ENCODE peak calls at places on chromosomes 4 and X, in eight cellular contexts. Q, W, I, E, A, T, S and D are unnamed samples.

GRCh38 chrX:130086414-130087207 is 23.7 kb downstream of the ELF4 start:
- DNase-seq in T (no peak), A (peak; percentile 36), S (no peak), I (no peak), W (no peak), E (no peak), Q (peak; percentile 51), D (no peak)

GRCh38 chr4:153497988-153498967 is 32.1 kb downstream of the TMEM131L start:
- DNase-seq in E (no peak), W (peak; percentile 53), S (peak; percentile 56), A (no peak), I (no peak), Q (no peak), T (no peak), D (peak; percentile 23)

GRCh38 chr4:141926414-141926813 is 290.0 kb downstream of the IL15 start:
- DNase-seq in Q (no peak), I (no peak), S (no peak), A (no peak), T (no peak), E (no peak), W (no peak), D (no peak)

GRCh38 chr4:167419468-167420133 is 185.3 kb upstream of the SPOCK3 start:
- DNase-seq in E (no peak), I (no peak), W (no peak), T (no peak), A (no peak), S (no peak), Q (no peak), D (no peak)

GRCh38 chrX:139222511-139223200 is 307.9 kb upstream of the F9 start:
- DNase-seq in A (no peak), E (no peak), W (no peak), I (no peak), Q (no peak), S (no peak), T (no peak), D (no peak)

GRCh38 chr4:121049072-121049599 is 23.2 kb downstream of the NDNF start:
- DNase-seq in S (no peak), W (no peak), Q (no peak), A (no peak), E (no peak), T (no peak), I (no peak), D (no peak)

GRCh38 chrX:17788956-17789562 is 51.8 kb downstream of the SCML1 start:
- DNase-seq in W (no peak), A (no peak), S (no peak), Q (no peak), I (no peak), E (no peak), T (no peak), D (no peak)

GRCh38 chr4:184728858-184729257 is 5.0 kb downstream of the CENPU start:
- DNase-seq in I (no peak), S (no peak), Q (no peak), A (no peak), T (no peak), W (no peak), E (no peak), D (no peak)

GRCh38 chr4:112731715-112732114 is 94.8 kb downstream of the LARP7 start:
- DNase-seq in Q (no peak), T (no peak), S (no peak), I (no peak), W (no peak), E (no peak), A (no peak), D (no peak)

GRCh38 chr4:180789929-180790328 is 1453.3 kb upstream of the TENM3 start:
- DNase-seq in A (no peak), W (no peak), T (no peak), E (no peak), I (no peak), Q (no peak), S (no peak), D (no peak)

GRCh38 chr4:55169352-55169959 is 44.1 kb upstream of the KDR start:
- DNase-seq in I (no peak), A (no peak), W (no peak), S (no peak), E (no peak), Q (no peak), T (no peak), D (no peak)

GRCh38 chrX:132594129-132594528 is 105.3 kb upstream of the MBNL3 start:
- DNase-seq in E (peak; percentile 86), S (no peak), T (no peak), Q (no peak), W (no peak), I (no peak), A (no peak), D (no peak)

GRCh38 chrX:50609796-50610195 is 139.2 kb upstream of the DGKK start:
- DNase-seq in T (no peak), W (no peak), A (no peak), I (no peak), S (no peak), E (no peak), Q (no peak), D (no peak)

GRCh38 chr4:177322156-177322685 is 12.5 kb downstream of the NEIL3 start:
- DNase-seq in T (no peak), A (no peak), Q (no peak), E (no peak), W (no peak), S (no peak), I (no peak), D (no peak)

GRCh38 chr4:72531768-72532290 is 37.2 kb downstream of the ADAMTS3 start:
- DNase-seq in W (no peak), I (no peak), Q (no peak), E (no peak), A (no peak), T (no peak), S (no peak), D (no peak)

GRCh38 chr4:168273838-168274237 is 44.7 kb downstream of the DDX60 start:
- DNase-seq in T (no peak), E (no peak), A (no peak), S (no peak), I (no peak), Q (no peak), W (no peak), D (no peak)